ENCODE peak calls at places on chromosome 2, in five cellular contexts. J is NCI-H2081, R is GM19239, U is neural crest cell, W is left lung. S is an unnamed sample.

GRCh38 chr2:74532222-74532621 is 2.5 kb downstream of the HTRA2 start:
- DNase-seq in W (no peak), U (no peak), J (no peak), R (no peak), S (no peak)

GRCh38 chr2:145190031-145190703 is 670.2 kb upstream of the ZEB2 start:
- DNase-seq in U (no peak), J (no peak), W (no peak), R (no peak), S (no peak)

GRCh38 chr2:46309052-46309953 is 12.1 kb downstream of the EPAS1 start:
- DNase-seq in J (no peak), U (no peak), W (no peak), R (no peak), S (no peak)

GRCh38 chr2:200665626-200666453 is 80.0 kb downstream of the AOX1 start:
- DNase-seq in R (no peak), W (no peak), U (no peak), J (no peak), S (no peak)

GRCh38 chr2:12501469-12502147 is 215.1 kb upstream of the TRIB2 start:
- DNase-seq in W (no peak), J (no peak), R (peak), U (no peak), S (no peak)

GRCh38 chr2:131027566-131028528 is 65.4 kb downstream of the FAM168B start:
- DNase-seq in U (no peak), J (no peak), R (no peak), W (no peak), S (no peak)

GRCh38 chr2:5660591-5660990 is 31.6 kb upstream of the SOX11 start:
- DNase-seq in J (no peak), W (no peak), R (no peak), U (no peak), S (no peak)

GRCh38 chr2:240745456-240745855 is 53.8 kb downstream of the AQP12A start:
- DNase-seq in R (no peak), J (no peak), W (no peak), U (no peak), S (no peak)

S was measured in pancreas.